ENCODE peak calls at places on chromosome 9, in five cellular contexts. Z, C, S, J and P are unnamed samples.

GRCh38 chr9:74570879-74571512 is 73.9 kb downstream of the RORB start:
- DNase-seq in Z (no peak), C (no peak), S (peak), J (peak), P (no peak)

GRCh38 chr9:134386951-134387831 is 60.9 kb downstream of the RXRA start:
- DNase-seq in Z (peak), C (no peak), S (no peak), J (no peak), P (no peak)

GRCh38 chr9:135664801-135665794 is 2.0 kb downstream of the LCN9 start:
- DNase-seq in Z (no peak), C (no peak), S (no peak), J (no peak), P (no peak)

GRCh38 chr9:1049641-1050040 is 516 bp upstream of the DMRT2 start:
- DNase-seq in Z (no peak), C (peak), S (no peak), J (no peak), P (no peak)

GRCh38 chr9:93224591-93224990 is 40.7 kb downstream of the WNK2 start:
- DNase-seq in Z (no peak), C (peak), S (no peak), J (peak), P (no peak)

GRCh38 chr9:2291980-2292704 is 277.0 kb downstream of the SMARCA2 start:
- DNase-seq in Z (no peak), C (peak), S (peak), J (peak), P (peak)

GRCh38 chr9:5499889-5500398 is 10.4 kb upstream of the PDCD1LG2 start:
- DNase-seq in Z (no peak), C (peak), S (peak), J (peak), P (no peak)

GRCh38 chr9:3963266-3964019 is 336.4 kb downstream of the GLIS3 start:
- DNase-seq in Z (no peak), C (no peak), S (peak), J (peak), P (no peak)

GRCh38 chr9:76353280-76353679 is 40.9 kb downstream of the RFK start:
- DNase-seq in Z (no peak), C (no peak), S (no peak), J (peak), P (no peak)

GRCh38 chr9:13787234-13787833 is 507.8 kb upstream of the MPDZ start:
- DNase-seq in Z (no peak), C (no peak), S (peak), J (no peak), P (no peak)

GRCh38 chr9:88280816-88281382 is 107.3 kb upstream of the SPIN1 start:
- DNase-seq in Z (peak), C (no peak), S (peak), J (peak), P (no peak)

GRCh38 chr9:115000217-115000639 is 69.8 kb upstream of the TNFSF8 start:
- DNase-seq in Z (no peak), C (no peak), S (no peak), J (peak), P (no peak)

GRCh38 chr9:114214181-114214580 is 58.8 kb downstream of the COL27A1 start:
- DNase-seq in Z (no peak), C (no peak), S (peak), J (no peak), P (peak)

GRCh38 chr9:134533850-134534585 is 107.6 kb upstream of the COL5A1 start:
- DNase-seq in Z (peak), C (no peak), S (no peak), J (peak), P (no peak)

GRCh38 chr9:69322256-69322655 is 2.8 kb upstream of the ENTREP1 start:
- DNase-seq in Z (no peak), C (no peak), S (no peak), J (no peak), P (no peak)

GRCh38 chr9:2967779-2968178 is 123.9 kb upstream of the PUM3 start:
- DNase-seq in Z (no peak), C (no peak), S (no peak), J (no peak), P (no peak)

GRCh38 chr9:133059623-133060022 is 2.2 kb upstream of the CEL start:
- DNase-seq in Z (no peak), C (peak), S (no peak), J (no peak), P (no peak)

GRCh38 chr9:113907282-113907681 is 31.2 kb downstream of the ZNF618 start:
- DNase-seq in Z (no peak), C (no peak), S (no peak), J (peak), P (no peak)

GRCh38 chr9:36023260-36024048 is 13.3 kb upstream of the RECK start:
- DNase-seq in Z (peak), C (peak), S (peak), J (peak), P (peak)

GRCh38 chr9:137391411-137391754 is 31.6 kb downstream of the EXD3 start:
- DNase-seq in Z (no peak), C (peak), S (no peak), J (no peak), P (no peak)

GRCh38 chr9:121944741-121945191 is 148.3 kb downstream of the TTLL11 start:
- DNase-seq in Z (no peak), C (no peak), S (peak), J (peak), P (no peak)

GRCh38 chr9:77807295-77807694 is 159.2 kb upstream of the GNA14 start:
- DNase-seq in Z (no peak), C (no peak), S (peak), J (peak), P (no peak)

GRCh38 chr9:70170151-70170795 is 88.5 kb upstream of the SMC5 start:
- DNase-seq in Z (no peak), C (no peak), S (no peak), J (no peak), P (no peak)

GRCh38 chr9:34862043-34862442 is 96.0 kb upstream of the PHF24 start:
- DNase-seq in Z (no peak), C (no peak), S (no peak), J (no peak), P (no peak)

GRCh38 chr9:83956288-83957028 is 23.6 kb downstream of the HNRNPK start:
- DNase-seq in Z (peak), C (peak), S (peak), J (peak), P (peak)

GRCh38 chr9:131697908-131698714 is 41.8 kb downstream of the RAPGEF1 start:
- DNase-seq in Z (no peak), C (no peak), S (no peak), J (no peak), P (no peak)

GRCh38 chr9:96381696-96382095 is 1.8 kb downstream of the SLC35D2 start:
- DNase-seq in Z (no peak), C (no peak), S (no peak), J (no peak), P (no peak)

GRCh38 chr9:129996161-129996849 is 46.7 kb downstream of the FNBP1 start:
- DNase-seq in Z (no peak), C (no peak), S (no peak), J (no peak), P (no peak)

GRCh38 chr9:129319938-129320481 is 141.9 kb upstream of the IER5L start:
- DNase-seq in Z (no peak), C (no peak), S (no peak), J (no peak), P (peak)

GRCh38 chr9:73200694-73201432 is 49.2 kb downstream of the ANXA1 start:
- DNase-seq in Z (no peak), C (peak), S (peak), J (peak), P (no peak)